ENCODE peak calls at places on chromosome X, in eight cellular contexts. N is MM.1S, M is IMR-90, P is spleen, O is uterus, D is HepG2, J is endothelial cell of umbilical vein, A is thoracic aorta. Y is an unnamed sample. For H3K27me3, the result is how much of the 10 kb centered on the place peaks cover.

GRCh38 chrX:8520791-8521190 is 56.2 kb downstream of the VCX3B start:
- DNase-seq in N (no peak), M (no peak), P (no peak), O (no peak), D (no peak), J (no peak), A (no peak), Y (no peak)

GRCh38 chrX:30935985-30936384 is 46.9 kb upstream of the TAB3 start:
- DNase-seq in N (no peak), M (peak), P (no peak), O (no peak), D (peak), J (peak), A (no peak), Y (peak)

GRCh38 chrX:1427756-1428155 is 25.0 kb downstream of the ASMTL start:
- DNase-seq in N (no peak), M (no peak), P (peak), O (no peak), D (no peak), J (no peak), A (no peak), Y (no peak)

GRCh38 chrX:10130354-10130753 is 26.4 kb upstream of the CLCN4 start:
- DNase-seq in N (no peak), M (no peak), P (no peak), O (no peak), D (no peak), J (no peak), A (no peak), Y (no peak)

GRCh38 chrX:10972731-10973130 is 138.4 kb upstream of the HCCS start:
- DNase-seq in N (no peak), M (peak), P (no peak), O (no peak), D (no peak), J (no peak), A (no peak), Y (peak)

GRCh38 chrX:23403849-23404248 is 69.2 kb downstream of the PTCHD1 start:
- DNase-seq in N (no peak), M (no peak), P (no peak), O (no peak), D (no peak), J (no peak), A (no peak), Y (no peak)

GRCh38 chrX:9888953-9889470 is 78.1 kb upstream of the CLDN34 start:
- DNase-seq in N (no peak), M (no peak), P (no peak), O (no peak), D (no peak), J (no peak), A (no peak), Y (no peak)

GRCh38 chrX:40570346-40571093 is 10.2 kb upstream of the ATP6AP2 start:
- DNase-seq in N (no peak), M (no peak), P (no peak), O (no peak), D (no peak), J (no peak), A (no peak), Y (no peak)

GRCh38 chrX:12814434-12814833 is 23.2 kb downstream of the PRPS2 start:
- DNase-seq in N (peak), M (peak), P (no peak), O (no peak), D (peak), J (peak), A (no peak), Y (peak)

GRCh38 chrX:81390244-81390643 is 188.3 kb downstream of the SH3BGRL start:
- DNase-seq in N (peak), M (no peak), P (no peak), O (no peak), D (no peak), J (no peak), A (no peak), Y (no peak)

GRCh38 chrX:73877687-73878086 is 314.7 kb downstream of the CHIC1 start:
- DNase-seq in N (no peak), M (no peak), P (no peak), O (no peak), D (no peak), J (no peak), A (no peak), Y (no peak)

GRCh38 chrX:46305431-46305830 is 239.8 kb downstream of the ZNF674 start:
- DNase-seq in N (no peak), M (no peak), P (no peak), O (no peak), D (no peak), J (no peak), A (no peak), Y (no peak)

GRCh38 chrX:83509246-83509801 is 1.2 kb downstream of the POU3F4 start:
- DNase-seq in N (no peak), M (no peak), P (no peak), O (no peak), D (no peak), J (no peak), A (no peak), Y (no peak)

GRCh38 chrX:134694333-134694925 is 36.2 kb upstream of the PLAC1 start:
- DNase-seq in N (no peak), M (no peak), P (no peak), O (no peak), D (no peak), J (no peak), A (no peak), Y (no peak)

GRCh38 chrX:41384041-41384705 is 50.2 kb downstream of the DDX3X start:
- DNase-seq in N (no peak), M (peak), P (peak), O (peak), D (no peak), J (no peak), A (peak), Y (peak)

GRCh38 chrX:118116308-118117068 is at the start of gene KLHL13:
- DNase-seq in N (no peak), M (peak), P (peak), O (peak), D (no peak), J (peak), A (no peak), Y (no peak)

GRCh38 chrX:118216488-118216887 is 99.9 kb upstream of the KLHL13 start:
- DNase-seq in N (no peak), M (no peak), P (no peak), O (no peak), D (no peak), J (no peak), A (no peak), Y (no peak)

GRCh38 chrX:31461266-31461665 is 389.4 kb upstream of the FTHL17 start:
- DNase-seq in N (no peak), M (no peak), P (no peak), O (no peak), D (no peak), J (no peak), A (no peak), Y (no peak)

GRCh38 chrX:24026403-24026801 is 584 bp downstream of the KLHL15 start:
- DNase-seq in N (no peak), M (no peak), P (no peak), O (no peak), D (no peak), J (peak), A (no peak), Y (no peak)

GRCh38 chrX:152822383-152823086 is 8.0 kb downstream of the CETN2 start:
- DNase-seq in N (peak), M (peak), P (no peak), O (no peak), D (no peak), J (no peak), A (no peak), Y (no peak)

GRCh38 chrX:45748443-45748842 is 547.8 kb upstream of the DIPK2B start:
- DNase-seq in N (no peak), M (no peak), P (no peak), O (no peak), D (no peak), J (no peak), A (no peak), Y (no peak)

GRCh38 chrX:41759817-41760216 is 35.8 kb downstream of the GPR82 start:
- DNase-seq in N (peak), M (peak), P (no peak), O (no peak), D (peak), J (peak), A (no peak), Y (peak)

GRCh38 chrX:65821721-65822496 is 154.5 kb downstream of the MSN start:
- DNase-seq in N (no peak), M (no peak), P (peak), O (no peak), D (no peak), J (no peak), A (no peak), Y (no peak)

GRCh38 chrX:71131510-71131909 is 13.1 kb downstream of the MED12 start:
- DNase-seq in N (no peak), M (no peak), P (no peak), O (no peak), D (no peak), J (no peak), A (no peak), Y (no peak)

DNA sequence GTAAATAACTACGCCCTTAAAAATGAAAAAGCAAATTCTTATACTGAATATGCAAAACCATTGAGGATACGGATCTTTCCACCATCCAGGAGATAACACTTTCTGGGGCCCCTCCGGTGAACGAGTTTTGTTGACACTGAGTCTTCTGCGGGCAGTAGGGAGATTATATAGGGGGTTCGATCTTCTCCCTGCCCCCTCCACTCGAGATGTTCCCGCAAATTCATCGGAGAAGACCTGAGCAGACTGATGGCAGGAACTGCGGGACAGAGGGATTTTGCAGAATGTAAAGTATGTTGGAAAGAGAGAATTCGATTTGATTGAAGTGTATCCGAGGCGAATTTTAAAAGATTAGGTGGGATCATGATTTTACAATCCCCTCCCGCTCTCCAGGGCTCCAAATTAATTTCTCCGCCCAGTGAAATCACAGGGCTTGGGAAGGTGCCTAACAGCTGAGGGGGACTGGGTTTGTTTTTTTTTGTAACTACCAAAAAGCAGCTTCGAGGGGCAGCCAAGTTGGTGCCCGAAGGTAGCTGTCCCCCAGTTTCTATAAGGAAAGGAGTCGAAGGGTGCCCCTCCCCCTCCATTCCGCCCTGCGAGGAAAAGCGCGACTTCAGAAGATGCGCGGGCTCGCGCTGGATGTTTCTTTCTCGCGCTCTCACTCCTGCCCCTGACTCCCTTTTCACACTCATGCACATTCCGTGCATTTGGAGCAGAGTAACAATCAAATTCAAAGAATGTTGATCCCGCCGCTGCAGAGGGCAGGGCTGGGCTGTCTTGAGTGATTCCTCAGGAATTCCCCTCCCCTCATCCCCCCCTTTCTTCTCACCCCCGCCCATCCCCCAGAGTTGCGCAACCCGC is 1.2 kb downstream of the TMEM255A start:
- DNase-seq in N (peak), M (no peak), P (no peak), O (peak), D (no peak), J (no peak), A (no peak), Y (no peak)
- H3K27me3 ChIP-seq in N (under half), M (under half), P (under half), O (under half), D (under half), J (under half), A (under half), Y (under half)

DNA sequence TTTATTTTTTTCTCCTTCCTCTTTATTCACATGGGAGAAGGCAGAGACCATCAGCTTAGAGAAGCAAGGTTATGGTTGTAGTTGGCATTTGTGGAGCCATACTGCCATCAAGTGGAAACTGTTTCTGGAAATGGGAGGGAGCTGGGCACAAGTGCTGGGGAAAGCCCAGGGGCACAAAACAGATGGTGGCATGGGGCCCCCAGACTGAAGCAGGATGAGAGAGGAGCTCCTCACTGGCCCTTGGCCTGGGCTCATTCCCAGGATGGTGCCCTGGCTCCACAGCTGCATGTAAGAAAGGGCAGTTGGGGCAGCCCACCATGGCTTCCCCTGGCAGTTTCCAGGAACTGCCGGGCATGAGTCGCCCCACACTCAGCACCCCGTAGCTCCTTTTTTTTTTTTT is 59.2 kb downstream of the NBDY start:
- DNase-seq in N (peak), M (peak), P (peak), O (peak), D (no peak), J (no peak), A (no peak), Y (no peak)
- TF ChIP-seq CTCF in N (peak), M (peak), P (no peak), O (no peak), D (peak), J (no peak), A (no peak), Y (no peak)

GRCh38 chrX:154749856-154750255 is 1.0 kb downstream of the GAB3 start:
- DNase-seq in N (no peak), M (no peak), P (no peak), O (no peak), D (no peak), J (no peak), A (no peak), Y (no peak)
- H3K27me3 ChIP-seq in N (under half), M (under half), P (under half), O (under half), D (under half), J (under half), A (under half), Y (under half)

GRCh38 chrX:49186125-49187027 is at the start of gene PRICKLE3:
- DNase-seq in N (peak), M (peak), P (peak), O (peak), D (peak), J (peak), A (no peak), Y (peak)
- TF ChIP-seq CTCF in N (peak), M (peak), P (peak), O (peak), D (peak), J (peak), A (no peak), Y (peak)

DNA sequence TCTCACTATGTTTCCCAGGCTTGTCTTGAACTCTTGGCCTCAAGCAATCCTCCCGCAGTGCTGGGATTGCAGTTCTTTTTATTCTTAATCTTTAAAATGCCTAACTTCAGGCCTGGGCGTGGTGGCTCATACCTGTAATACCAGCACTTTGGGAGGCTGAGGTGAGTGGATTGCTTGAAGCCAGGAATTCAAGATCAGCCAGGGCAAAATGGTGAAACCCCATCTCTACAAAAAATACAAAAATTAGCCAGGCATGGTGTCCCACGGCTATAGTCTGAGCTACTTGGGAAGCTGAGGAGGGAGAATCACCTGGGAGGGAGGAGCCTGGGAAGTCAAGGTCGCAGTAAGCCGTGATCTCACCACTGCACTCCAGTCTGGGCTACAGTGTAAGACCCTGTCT is 45.9 kb downstream of the PLS3 start:
- DNase-seq in N (no peak), M (no peak), P (no peak), O (no peak), D (no peak), J (no peak), A (no peak), Y (no peak)
- H3K27me3 ChIP-seq in N (under half), M (under half), P (under half), O (under half), D (under half), J (under half), A (under half), Y (under half)